ENCODE peak calls at places on chromosome 9, in nine cellular contexts. X is lower leg skin; N is activated naive CD4-positive, alpha-beta T cell; D is ovary; K is left ventricle myocardium inferior; S is stimulated activated CD4-positive, alpha-beta T cell treated with anti-CD3 and anti-CD28 coated beads, Interleukin-4, amount 100 ng/mL, for 48 hours; G is frontal cortex; H is putamen; I is NCI-H460. R is an unnamed sample.

GRCh38 chr9:84297162-84297821 is 43.3 kb downstream of the SLC28A3 start:
- DNase-seq in X (no peak), N (no peak), D (no peak), K (no peak), S (no peak), G (no peak), H (no peak), I (no peak), R (no peak)

GRCh38 chr9:35076848-35077247 is 2.9 kb downstream of the FANCG start:
- DNase-seq in X (peak), N (no peak), D (no peak), K (no peak), S (no peak), G (no peak), H (no peak), I (no peak), R (no peak)

GRCh38 chr9:116116411-116116810 is 37.2 kb upstream of the PAPPA start:
- DNase-seq in X (no peak), N (no peak), D (no peak), K (no peak), S (no peak), G (no peak), H (no peak), I (no peak), R (no peak)

GRCh38 chr9:127392976-127393375 is 4.0 kb upstream of the SLC2A8 start:
- DNase-seq in X (no peak), N (no peak), D (no peak), K (no peak), S (no peak), G (no peak), H (no peak), I (no peak), R (no peak)

GRCh38 chr9:129464972-129465833 is 155.7 kb downstream of the C9orf50 start:
- DNase-seq in X (no peak), N (no peak), D (peak), K (no peak), S (no peak), G (no peak), H (no peak), I (no peak), R (no peak)

GRCh38 chr9:137127301-137128157 is 11.4 kb upstream of the GRIN1 start:
- DNase-seq in X (no peak), N (no peak), D (no peak), K (no peak), S (no peak), G (no peak), H (no peak), I (no peak), R (no peak)

GRCh38 chr9:437066-438015 is 222.7 kb downstream of the DOCK8 start:
- DNase-seq in X (no peak), N (no peak), D (no peak), K (no peak), S (no peak), G (no peak), H (no peak), I (no peak), R (no peak)

GRCh38 chr9:85617271-85617670 is 124.5 kb downstream of the AGTPBP1 start:
- DNase-seq in X (no peak), N (no peak), D (no peak), K (no peak), S (no peak), G (no peak), H (no peak), I (no peak), R (no peak)

GRCh38 chr9:91106415-91106814 is 255.3 kb downstream of the AUH start:
- DNase-seq in X (no peak), N (no peak), D (no peak), K (no peak), S (no peak), G (no peak), H (no peak), I (no peak), R (no peak)

GRCh38 chr9:37430841-37431597 is 8.5 kb downstream of the GRHPR start:
- DNase-seq in X (no peak), N (no peak), D (no peak), K (no peak), S (no peak), G (peak), H (peak), I (no peak), R (no peak)

GRCh38 chr9:88692837-88693236 is 157.9 kb downstream of the NXNL2 start:
- DNase-seq in X (no peak), N (no peak), D (no peak), K (no peak), S (no peak), G (no peak), H (no peak), I (no peak), R (no peak)

GRCh38 chr9:69549310-69550202 is 122.6 kb downstream of the APBA1 start:
- DNase-seq in X (no peak), N (no peak), D (no peak), K (no peak), S (no peak), G (no peak), H (peak), I (peak), R (no peak)

GRCh38 chr9:21028476-21028875 is 3.0 kb downstream of the HACD4 start:
- DNase-seq in X (no peak), N (no peak), D (no peak), K (no peak), S (no peak), G (no peak), H (no peak), I (no peak), R (no peak)

GRCh38 chr9:5008206-5008605 is 23.1 kb downstream of the JAK2 start:
- DNase-seq in X (no peak), N (no peak), D (no peak), K (no peak), S (no peak), G (no peak), H (no peak), I (no peak), R (no peak)

GRCh38 chr9:105835721-105836120 is 141.4 kb downstream of the TMEM38B start:
- DNase-seq in X (no peak), N (no peak), D (no peak), K (no peak), S (no peak), G (no peak), H (no peak), I (no peak), R (no peak)

GRCh38 chr9:133788819-133789733 is 50.9 kb upstream of the SARDH start:
- DNase-seq in X (no peak), N (no peak), D (no peak), K (peak), S (no peak), G (peak), H (peak), I (no peak), R (no peak)

GRCh38 chr9:136538599-136539426 is 7.0 kb downstream of the NOTCH1 start:
- DNase-seq in X (no peak), N (peak), D (no peak), K (peak), S (peak), G (peak), H (no peak), I (no peak), R (no peak)

GRCh38 chr9:91694081-91694870 is 255.8 kb downstream of the ROR2 start:
- DNase-seq in X (no peak), N (no peak), D (no peak), K (no peak), S (no peak), G (no peak), H (no peak), I (no peak), R (no peak)